ENCODE peak calls at places on chromosomes 3 and 15, in seven cellular contexts. O is OCI-LY7; P is Ammon's horn; Q is NCI-H2081 treated with DMSO at 0.1 percent for 48 hours; G is activated naive CD4-positive, alpha-beta T cell; W is stimulated activated CD4-positive, alpha-beta T cell treated with anti-CD3 and anti-CD28 coated beads, Interleukin-12 subunit alpha, Interleukin-12 subunit beta, amount 100 ng/mL, for 48 hours; B is MV-4-11. K is an unnamed sample.

GRCh38 chr3:108404409-108404808 is 106.0 kb downstream of the MYH15 start:
- DNase-seq in W (no peak), G (no peak), P (no peak), B (no peak), O (no peak), Q (no peak), K (no peak)

GRCh38 chr15:52351206-52351907 is 55.8 kb upstream of the MYO5C start:
- DNase-seq in B (peak), G (no peak), O (no peak), W (no peak), P (no peak), Q (no peak), K (no peak)

GRCh38 chr3:30180305-30181275 is 425.8 kb upstream of the TGFBR2 start:
- DNase-seq in Q (no peak), G (no peak), O (no peak), W (no peak), B (peak), P (no peak), K (no peak)

GRCh38 chr3:86109434-86109833 is 881.5 kb downstream of the VGLL3 start:
- DNase-seq in B (no peak), Q (no peak), P (no peak), G (no peak), O (no peak), W (no peak), K (no peak)

GRCh38 chr3:15154326-15154725 is 51.7 kb upstream of the CAPN7 start:
- DNase-seq in P (no peak), G (no peak), O (no peak), Q (no peak), B (peak), W (no peak), K (no peak)

GRCh38 chr3:37974121-37974927 is 16.3 kb upstream of the VILL start:
- DNase-seq in O (peak), P (peak), Q (no peak), G (no peak), W (peak), B (peak), K (peak)

GRCh38 chr3:123188058-123188457 is 13.7 kb upstream of the SEC22A start:
- DNase-seq in W (no peak), G (no peak), O (no peak), P (no peak), B (peak), Q (no peak), K (no peak)

GRCh38 chr3:177358968-177359600 is 161.8 kb upstream of the TBL1XR1 start:
- DNase-seq in B (peak), Q (no peak), G (peak), W (no peak), O (peak), P (peak), K (peak)

GRCh38 chr3:170078620-170079281 is 41.0 kb downstream of the GPR160 start:
- DNase-seq in G (no peak), O (peak), P (no peak), B (no peak), Q (no peak), W (no peak), K (no peak)

GRCh38 chr15:58842713-58843396 is 71.8 kb downstream of the MINDY2 start:
- DNase-seq in G (no peak), W (no peak), P (no peak), O (no peak), Q (no peak), B (no peak), K (no peak)

GRCh38 chr3:66297917-66298316 is 77.1 kb downstream of the SLC25A26 start:
- DNase-seq in O (no peak), Q (no peak), G (no peak), B (no peak), P (no peak), W (no peak), K (no peak)

GRCh38 chr15:66038387-66039116 is 169.3 kb downstream of the RAB11A start:
- DNase-seq in Q (no peak), O (no peak), G (no peak), P (no peak), W (no peak), B (no peak), K (no peak)

GRCh38 chr15:25724899-25725298 is 138.2 kb downstream of the ATP10A start:
- DNase-seq in W (no peak), B (no peak), G (no peak), Q (no peak), O (no peak), P (no peak), K (no peak)

K was measured in GF-D8.